ENCODE peak calls at places on chromosome 3, in eight cellular contexts. One of them, this sample, is unnamed.

GRCh38 chr3:38454884-38455638 is 1.4 kb downstream of the ACVR2B start:
- DNase-seq in stomach: peak
- DNase-seq in ovary: peak
- DNase-seq in K562: peak
- DNase-seq in transverse colon: peak
- DNase-seq in tibial nerve: peak
- DNase-seq in A549: peak
- DNase-seq in esophagus muscularis mucosa: no peak
- DNase-seq in this sample: peak

GRCh38 chr3:46348811-46349482 is 5.0 kb upstream of the CCR2 start:
- DNase-seq in stomach: no peak
- DNase-seq in ovary: no peak
- DNase-seq in K562: no peak
- DNase-seq in transverse colon: no peak
- DNase-seq in tibial nerve: no peak
- DNase-seq in A549: no peak
- DNase-seq in esophagus muscularis mucosa: peak
- DNase-seq in this sample: no peak

GRCh38 chr3:119019767-119020518 is 14.7 kb downstream of the IGSF11 start:
- DNase-seq in stomach: no peak
- DNase-seq in ovary: no peak
- DNase-seq in K562: no peak
- DNase-seq in transverse colon: no peak
- DNase-seq in tibial nerve: no peak
- DNase-seq in A549: no peak
- DNase-seq in esophagus muscularis mucosa: no peak
- DNase-seq in this sample: no peak

GRCh38 chr3:69738291-69738690 is 973 bp upstream of the MITF start:
- DNase-seq in stomach: no peak
- DNase-seq in ovary: no peak
- DNase-seq in K562: no peak
- DNase-seq in transverse colon: no peak
- DNase-seq in tibial nerve: no peak
- DNase-seq in A549: no peak
- DNase-seq in esophagus muscularis mucosa: no peak
- DNase-seq in this sample: no peak

GRCh38 chr3:151933224-151933858 is 59.9 kb downstream of the SUCNR1 start:
- DNase-seq in stomach: no peak
- DNase-seq in ovary: no peak
- DNase-seq in K562: no peak
- DNase-seq in transverse colon: no peak
- DNase-seq in tibial nerve: no peak
- DNase-seq in A549: no peak
- DNase-seq in esophagus muscularis mucosa: no peak
- DNase-seq in this sample: no peak

GRCh38 chr3:38516669-38517068 is 20.5 kb downstream of the EXOG start:
- DNase-seq in stomach: no peak
- DNase-seq in ovary: no peak
- DNase-seq in K562: no peak
- DNase-seq in transverse colon: no peak
- DNase-seq in tibial nerve: no peak
- DNase-seq in A549: peak
- DNase-seq in esophagus muscularis mucosa: no peak
- DNase-seq in this sample: no peak

GRCh38 chr3:183265713-183266417 is 12.8 kb downstream of the B3GNT5 start:
- DNase-seq in stomach: peak
- DNase-seq in ovary: no peak
- DNase-seq in K562: no peak
- DNase-seq in transverse colon: peak
- DNase-seq in tibial nerve: no peak
- DNase-seq in A549: peak
- DNase-seq in esophagus muscularis mucosa: no peak
- DNase-seq in this sample: no peak

GRCh38 chr3:124772081-124772831 is 42.0 kb downstream of the UMPS start:
- DNase-seq in stomach: no peak
- DNase-seq in ovary: no peak
- DNase-seq in K562: peak
- DNase-seq in transverse colon: no peak
- DNase-seq in tibial nerve: no peak
- DNase-seq in A549: peak
- DNase-seq in esophagus muscularis mucosa: no peak
- DNase-seq in this sample: no peak

GRCh38 chr3:29255854-29256696 is 24.8 kb upstream of the RBMS3 start:
- DNase-seq in stomach: no peak
- DNase-seq in ovary: no peak
- DNase-seq in K562: no peak
- DNase-seq in transverse colon: no peak
- DNase-seq in tibial nerve: no peak
- DNase-seq in A549: no peak
- DNase-seq in esophagus muscularis mucosa: no peak
- DNase-seq in this sample: no peak

GRCh38 chr3:84547207-84547606 is 411.6 kb upstream of the CADM2 start:
- DNase-seq in stomach: no peak
- DNase-seq in ovary: no peak
- DNase-seq in K562: no peak
- DNase-seq in transverse colon: no peak
- DNase-seq in tibial nerve: no peak
- DNase-seq in A549: no peak
- DNase-seq in esophagus muscularis mucosa: no peak
- DNase-seq in this sample: no peak
- TF ChIP-seq EP300 in stomach: no peak
- TF ChIP-seq EP300 in ovary: no peak
- TF ChIP-seq EP300 in K562: no peak
- TF ChIP-seq EP300 in transverse colon: no peak
- TF ChIP-seq EP300 in tibial nerve: no peak
- TF ChIP-seq EP300 in A549: no peak
- TF ChIP-seq EP300 in esophagus muscularis mucosa: no peak
- TF ChIP-seq EP300 in this sample: no peak

GRCh38 chr3:14328422-14328821 is 74.0 kb upstream of the SLC6A6 start:
- DNase-seq in stomach: no peak
- DNase-seq in ovary: no peak
- DNase-seq in K562: no peak
- DNase-seq in transverse colon: no peak
- DNase-seq in tibial nerve: no peak
- DNase-seq in A549: no peak
- DNase-seq in esophagus muscularis mucosa: no peak
- DNase-seq in this sample: no peak

GRCh38 chr3:14322667-14323295 is 79.6 kb upstream of the SLC6A6 start:
- DNase-seq in stomach: no peak
- DNase-seq in ovary: no peak
- DNase-seq in K562: no peak
- DNase-seq in transverse colon: no peak
- DNase-seq in tibial nerve: no peak
- DNase-seq in A549: no peak
- DNase-seq in esophagus muscularis mucosa: no peak
- DNase-seq in this sample: no peak

GRCh38 chr3:14322001-14322400 is 80.4 kb upstream of the SLC6A6 start:
- DNase-seq in stomach: no peak
- DNase-seq in ovary: no peak
- DNase-seq in K562: no peak
- DNase-seq in transverse colon: no peak
- DNase-seq in tibial nerve: no peak
- DNase-seq in A549: no peak
- DNase-seq in esophagus muscularis mucosa: no peak
- DNase-seq in this sample: no peak

GRCh38 chr3:14323401-14324223 is 78.8 kb upstream of the SLC6A6 start:
- DNase-seq in stomach: no peak
- DNase-seq in ovary: no peak
- DNase-seq in K562: no peak
- DNase-seq in transverse colon: no peak
- DNase-seq in tibial nerve: no peak
- DNase-seq in A549: no peak
- DNase-seq in esophagus muscularis mucosa: no peak
- DNase-seq in this sample: no peak

DNA sequence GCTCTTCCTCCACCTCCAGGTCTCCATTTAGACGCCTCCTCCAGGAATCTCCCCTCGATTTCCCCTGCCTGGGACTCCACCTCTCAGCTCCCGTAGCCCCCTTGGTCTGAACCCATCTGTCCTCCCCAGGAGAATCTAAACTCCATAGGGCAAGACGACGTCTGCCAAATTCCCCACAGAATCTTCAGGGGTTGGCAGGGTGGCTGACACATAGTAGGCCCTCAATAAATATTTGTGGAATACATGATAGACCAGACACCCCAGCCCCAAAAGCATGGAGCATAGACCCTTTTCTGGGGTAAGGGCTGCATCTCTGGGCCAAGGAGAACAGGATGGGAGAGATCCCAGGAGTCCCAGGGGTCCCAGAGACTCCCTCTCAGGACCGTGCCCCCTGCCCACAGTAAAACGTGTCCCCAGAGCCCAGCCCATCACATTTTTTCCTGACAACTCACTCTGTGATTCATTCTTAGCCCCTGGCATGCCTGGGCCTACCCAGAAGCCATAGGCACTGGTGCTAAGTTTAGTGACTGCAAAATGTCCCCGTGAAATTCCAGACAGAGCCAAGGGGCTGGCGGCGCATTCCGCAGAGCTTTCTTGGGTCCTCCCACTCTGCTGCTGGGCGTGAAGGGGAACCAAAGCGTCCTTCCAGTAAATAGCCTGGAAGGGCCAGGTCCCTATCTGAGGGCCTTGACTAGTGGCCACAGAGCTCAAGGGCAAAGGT is 78.0 kb upstream of the SLC6A6 start:
- DNase-seq in stomach: no peak
- DNase-seq in ovary: no peak
- DNase-seq in K562: no peak
- DNase-seq in transverse colon: no peak
- DNase-seq in tibial nerve: no peak
- DNase-seq in A549: no peak
- DNase-seq in esophagus muscularis mucosa: no peak
- DNase-seq in this sample: no peak
- H3K27ac ChIP-seq in stomach: no peak
- H3K27ac ChIP-seq in ovary: no peak
- H3K27ac ChIP-seq in K562: no peak
- H3K27ac ChIP-seq in transverse colon: no peak
- H3K27ac ChIP-seq in tibial nerve: no peak
- H3K27ac ChIP-seq in A549: peak
- H3K27ac ChIP-seq in esophagus muscularis mucosa: no peak
- H3K27ac ChIP-seq in this sample: no peak

GRCh38 chr3:139389552-139390368 is at the start of gene COPB2:
- DNase-seq in stomach: peak
- DNase-seq in ovary: peak
- DNase-seq in K562: peak
- DNase-seq in transverse colon: peak
- DNase-seq in tibial nerve: peak
- DNase-seq in A549: peak
- DNase-seq in esophagus muscularis mucosa: peak
- DNase-seq in this sample: peak
- TF ChIP-seq POLR2A in stomach: no peak
- TF ChIP-seq POLR2A in ovary: peak
- TF ChIP-seq POLR2A in K562: peak
- TF ChIP-seq POLR2A in transverse colon: peak
- TF ChIP-seq POLR2A in tibial nerve: peak
- TF ChIP-seq POLR2A in A549: peak
- TF ChIP-seq POLR2A in esophagus muscularis mucosa: peak
- TF ChIP-seq POLR2A in this sample: peak

GRCh38 chr3:25894101-25894500 is 104.2 kb downstream of the OXSM start:
- DNase-seq in stomach: no peak
- DNase-seq in ovary: no peak
- DNase-seq in K562: no peak
- DNase-seq in transverse colon: no peak
- DNase-seq in tibial nerve: no peak
- DNase-seq in A549: no peak
- DNase-seq in esophagus muscularis mucosa: no peak
- DNase-seq in this sample: no peak

GRCh38 chr3:25895443-25895842 is 105.6 kb downstream of the OXSM start:
- DNase-seq in stomach: no peak
- DNase-seq in ovary: no peak
- DNase-seq in K562: no peak
- DNase-seq in transverse colon: no peak
- DNase-seq in tibial nerve: no peak
- DNase-seq in A549: no peak
- DNase-seq in esophagus muscularis mucosa: no peak
- DNase-seq in this sample: no peak

GRCh38 chr3:25899352-25900101 is 109.6 kb downstream of the OXSM start:
- DNase-seq in stomach: no peak
- DNase-seq in ovary: no peak
- DNase-seq in K562: no peak
- DNase-seq in transverse colon: no peak
- DNase-seq in tibial nerve: no peak
- DNase-seq in A549: no peak
- DNase-seq in esophagus muscularis mucosa: no peak
- DNase-seq in this sample: no peak

GRCh38 chr3:25895031-25895430 is 105.1 kb downstream of the OXSM start:
- DNase-seq in stomach: no peak
- DNase-seq in ovary: no peak
- DNase-seq in K562: no peak
- DNase-seq in transverse colon: no peak
- DNase-seq in tibial nerve: no peak
- DNase-seq in A549: no peak
- DNase-seq in esophagus muscularis mucosa: no peak
- DNase-seq in this sample: no peak

DNA sequence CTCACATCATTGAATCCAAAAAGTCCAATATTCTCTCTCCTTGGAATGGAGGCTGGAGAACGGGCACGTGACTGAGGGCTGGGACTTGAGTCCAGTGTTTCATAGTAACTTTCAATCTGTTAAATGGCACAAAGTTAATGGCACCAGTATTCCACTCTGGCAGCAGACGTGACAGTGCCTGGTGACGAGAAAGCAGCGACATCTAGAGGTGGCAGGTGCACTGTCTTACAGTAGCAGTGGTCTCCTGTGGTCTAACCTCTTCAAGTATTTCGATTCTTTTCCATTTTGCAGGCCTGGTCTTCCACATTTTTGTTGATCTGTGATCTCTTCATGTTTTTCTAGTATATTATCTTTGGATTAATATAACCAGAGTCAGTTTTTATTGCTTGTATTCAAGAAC is 107.1 kb downstream of the OXSM start:
- DNase-seq in stomach: no peak
- DNase-seq in ovary: no peak
- DNase-seq in K562: peak
- DNase-seq in transverse colon: peak
- DNase-seq in tibial nerve: no peak
- DNase-seq in A549: peak
- DNase-seq in esophagus muscularis mucosa: no peak
- DNase-seq in this sample: no peak
- TF ChIP-seq EP300 in stomach: no peak
- TF ChIP-seq EP300 in ovary: no peak
- TF ChIP-seq EP300 in K562: no peak
- TF ChIP-seq EP300 in transverse colon: no peak
- TF ChIP-seq EP300 in tibial nerve: no peak
- TF ChIP-seq EP300 in A549: no peak
- TF ChIP-seq EP300 in esophagus muscularis mucosa: no peak
- TF ChIP-seq EP300 in this sample: no peak

GRCh38 chr3:150412599-150413069 is 4.5 kb downstream of the TSC22D2 start:
- DNase-seq in stomach: no peak
- DNase-seq in ovary: no peak
- DNase-seq in K562: peak
- DNase-seq in transverse colon: no peak
- DNase-seq in tibial nerve: no peak
- DNase-seq in A549: peak
- DNase-seq in esophagus muscularis mucosa: no peak
- DNase-seq in this sample: no peak
- H3K27ac ChIP-seq in stomach: no peak
- H3K27ac ChIP-seq in ovary: no peak
- H3K27ac ChIP-seq in K562: peak
- H3K27ac ChIP-seq in transverse colon: peak
- H3K27ac ChIP-seq in tibial nerve: no peak
- H3K27ac ChIP-seq in A549: peak
- H3K27ac ChIP-seq in esophagus muscularis mucosa: peak
- H3K27ac ChIP-seq in this sample: peak